ENCODE peak calls at places on chromosome 10, in six cellular contexts. F, A, Y, L, K and G are unnamed samples.

GRCh38 chr10:30447125-30447799 is 13.3 kb downstream of the MAP3K8 start:
- DNase-seq in F (no peak), A (no peak), Y (no peak), L (peak; percentile 94), K (peak; percentile 67), G (no peak)

GRCh38 chr10:127195041-127195506 is 1.3 kb downstream of the INSYN2A start:
- DNase-seq in F (no peak), A (no peak), Y (peak; percentile 26), L (no peak), K (peak; percentile 10), G (no peak)

GRCh38 chr10:67046507-67046906 is 120.7 kb downstream of the LRRTM3 start:
- DNase-seq in F (no peak), A (no peak), Y (no peak), L (no peak), K (no peak), G (no peak)

GRCh38 chr10:100730739-100731602 is 14.4 kb upstream of the PAX2 start:
- DNase-seq in F (no peak), A (no peak), Y (no peak), L (peak; percentile 17), K (peak; percentile 53), G (no peak)

GRCh38 chr10:127402596-127403409 is 146.3 kb upstream of the NPS start:
- DNase-seq in F (no peak), A (no peak), Y (no peak), L (no peak), K (no peak), G (no peak)

GRCh38 chr10:97531401-97531985 is 32.8 kb downstream of the UBTD1 start:
- DNase-seq in F (no peak), A (no peak), Y (no peak), L (no peak), K (peak; percentile 78), G (no peak)

GRCh38 chr10:1752153-1752552 is 14.8 kb upstream of the ADARB2 start:
- DNase-seq in F (no peak), A (no peak), Y (no peak), L (no peak), K (no peak), G (no peak)

GRCh38 chr10:70477661-70478162 is 855 bp upstream of the PALD1 start:
- DNase-seq in F (no peak), A (peak; percentile 40), Y (peak; percentile 47), L (peak; percentile 80), K (no peak), G (no peak)

GRCh38 chr10:60467202-60467546 is 77.5 kb upstream of the ANK3 start:
- DNase-seq in F (no peak), A (no peak), Y (no peak), L (no peak), K (no peak), G (no peak)